ENCODE peak calls at places on chromosomes 2 and 18, in six cellular contexts. One of them, this sample, is unnamed.

GRCh38 chr2:218536804-218537494 is 31.2 kb downstream of the USP37 start:
- DNase-seq in NCI-H2081: no peak
- DNase-seq in GM13977: no peak
- DNase-seq in T follicular helper cell: no peak
- DNase-seq in NCI-H774: no peak
- DNase-seq in epithelial cell of esophagus: peak; percentile 46
- DNase-seq in this sample: no peak

GRCh38 chr18:53375641-53376040 is 848.8 kb downstream of the MBD2 start:
- DNase-seq in NCI-H2081: peak; percentile 6
- DNase-seq in GM13977: no peak
- DNase-seq in T follicular helper cell: no peak
- DNase-seq in NCI-H774: peak; percentile 67
- DNase-seq in epithelial cell of esophagus: no peak
- DNase-seq in this sample: no peak

GRCh38 chr2:135072125-135072997 is 20.3 kb downstream of the RAB3GAP1 start:
- DNase-seq in NCI-H2081: no peak
- DNase-seq in GM13977: no peak
- DNase-seq in T follicular helper cell: no peak
- DNase-seq in NCI-H774: no peak
- DNase-seq in epithelial cell of esophagus: no peak
- DNase-seq in this sample: no peak

GRCh38 chr2:231604101-231604684 is 11.5 kb downstream of the TEX44 start:
- DNase-seq in NCI-H2081: peak; percentile 71
- DNase-seq in GM13977: peak; percentile 79
- DNase-seq in T follicular helper cell: no peak
- DNase-seq in NCI-H774: peak; percentile 52
- DNase-seq in epithelial cell of esophagus: peak; percentile 29
- DNase-seq in this sample: peak; percentile 60

GRCh38 chr2:121472465-121472993 is 58.2 kb upstream of the RNU4ATAC start:
- DNase-seq in NCI-H2081: no peak
- DNase-seq in GM13977: no peak
- DNase-seq in T follicular helper cell: no peak
- DNase-seq in NCI-H774: no peak
- DNase-seq in epithelial cell of esophagus: no peak
- DNase-seq in this sample: no peak

GRCh38 chr2:239386872-239387445 is 13.9 kb downstream of the HDAC4 start:
- DNase-seq in NCI-H2081: no peak
- DNase-seq in GM13977: no peak
- DNase-seq in T follicular helper cell: no peak
- DNase-seq in NCI-H774: no peak
- DNase-seq in epithelial cell of esophagus: no peak
- DNase-seq in this sample: no peak

GRCh38 chr2:23349508-23349907 is 35.5 kb upstream of the KLHL29 start:
- DNase-seq in NCI-H2081: no peak
- DNase-seq in GM13977: no peak
- DNase-seq in T follicular helper cell: no peak
- DNase-seq in NCI-H774: no peak
- DNase-seq in epithelial cell of esophagus: no peak
- DNase-seq in this sample: no peak

GRCh38 chr2:101124684-101125366 is 26.4 kb downstream of the TBC1D8 start:
- DNase-seq in NCI-H2081: peak; percentile 26
- DNase-seq in GM13977: no peak
- DNase-seq in T follicular helper cell: no peak
- DNase-seq in NCI-H774: no peak
- DNase-seq in epithelial cell of esophagus: peak; percentile 93
- DNase-seq in this sample: peak; percentile 52

GRCh38 chr2:37378411-37378810 is 34.0 kb downstream of the QPCT start:
- DNase-seq in NCI-H2081: no peak
- DNase-seq in GM13977: no peak
- DNase-seq in T follicular helper cell: no peak
- DNase-seq in NCI-H774: no peak
- DNase-seq in epithelial cell of esophagus: peak; percentile 84
- DNase-seq in this sample: no peak

GRCh38 chr2:99771691-99772333 is 282.0 kb upstream of the REV1 start:
- DNase-seq in NCI-H2081: no peak
- DNase-seq in GM13977: no peak
- DNase-seq in T follicular helper cell: no peak
- DNase-seq in NCI-H774: no peak
- DNase-seq in epithelial cell of esophagus: no peak
- DNase-seq in this sample: no peak

GRCh38 chr18:50839341-50839740 is 19.5 kb upstream of the MRO start:
- DNase-seq in NCI-H2081: no peak
- DNase-seq in GM13977: no peak
- DNase-seq in T follicular helper cell: no peak
- DNase-seq in NCI-H774: no peak
- DNase-seq in epithelial cell of esophagus: no peak
- DNase-seq in this sample: no peak

GRCh38 chr2:98085649-98086048 is 1.3 kb upstream of the VWA3B start:
- DNase-seq in NCI-H2081: no peak
- DNase-seq in GM13977: no peak
- DNase-seq in T follicular helper cell: no peak
- DNase-seq in NCI-H774: no peak
- DNase-seq in epithelial cell of esophagus: no peak
- DNase-seq in this sample: peak; percentile 63

GRCh38 chr2:119192893-119193292 is 30.7 kb upstream of the STEAP3 start:
- DNase-seq in NCI-H2081: no peak
- DNase-seq in GM13977: no peak
- DNase-seq in T follicular helper cell: no peak
- DNase-seq in NCI-H774: no peak
- DNase-seq in epithelial cell of esophagus: no peak
- DNase-seq in this sample: no peak

GRCh38 chr18:60984496-60984895 is 348.7 kb upstream of the CDH20 start:
- DNase-seq in NCI-H2081: no peak
- DNase-seq in GM13977: no peak
- DNase-seq in T follicular helper cell: no peak
- DNase-seq in NCI-H774: no peak
- DNase-seq in epithelial cell of esophagus: no peak
- DNase-seq in this sample: no peak

GRCh38 chr2:36373149-36373880 is 17.7 kb downstream of the CRIM1 start:
- DNase-seq in NCI-H2081: no peak
- DNase-seq in GM13977: no peak
- DNase-seq in T follicular helper cell: no peak
- DNase-seq in NCI-H774: no peak
- DNase-seq in epithelial cell of esophagus: peak; percentile 86
- DNase-seq in this sample: peak; percentile 61

GRCh38 chr2:241465543-241465942 is 42.8 kb downstream of the STK25 start:
- DNase-seq in NCI-H2081: no peak
- DNase-seq in GM13977: no peak
- DNase-seq in T follicular helper cell: no peak
- DNase-seq in NCI-H774: no peak
- DNase-seq in epithelial cell of esophagus: no peak
- DNase-seq in this sample: no peak

GRCh38 chr2:28726177-28726576 is 25.5 kb upstream of the PPP1CB start:
- DNase-seq in NCI-H2081: no peak
- DNase-seq in GM13977: no peak
- DNase-seq in T follicular helper cell: no peak
- DNase-seq in NCI-H774: no peak
- DNase-seq in epithelial cell of esophagus: no peak
- DNase-seq in this sample: no peak

GRCh38 chr18:3675446-3675845 is 225.5 kb downstream of the TGIF1 start:
- DNase-seq in NCI-H2081: no peak
- DNase-seq in GM13977: no peak
- DNase-seq in T follicular helper cell: no peak
- DNase-seq in NCI-H774: no peak
- DNase-seq in epithelial cell of esophagus: peak; percentile 78
- DNase-seq in this sample: no peak

GRCh38 chr2:203905661-203906060 is 30.9 kb upstream of the ICOS start:
- DNase-seq in NCI-H2081: no peak
- DNase-seq in GM13977: no peak
- DNase-seq in T follicular helper cell: no peak
- DNase-seq in NCI-H774: no peak
- DNase-seq in epithelial cell of esophagus: no peak
- DNase-seq in this sample: no peak

GRCh38 chr2:175004730-175004979 is 526 bp downstream of the CHN1 start:
- DNase-seq in NCI-H2081: peak; percentile 64
- DNase-seq in GM13977: peak; percentile 54
- DNase-seq in T follicular helper cell: no peak
- DNase-seq in NCI-H774: no peak
- DNase-seq in epithelial cell of esophagus: no peak
- DNase-seq in this sample: no peak

GRCh38 chr2:151032741-151033152 is 228.9 kb downstream of the RBM43 start:
- DNase-seq in NCI-H2081: no peak
- DNase-seq in GM13977: no peak
- DNase-seq in T follicular helper cell: no peak
- DNase-seq in NCI-H774: no peak
- DNase-seq in epithelial cell of esophagus: peak; percentile 36
- DNase-seq in this sample: no peak

GRCh38 chr2:209579236-209579749 is 155.4 kb downstream of the MAP2 start:
- DNase-seq in NCI-H2081: peak; percentile 91
- DNase-seq in GM13977: no peak
- DNase-seq in T follicular helper cell: no peak
- DNase-seq in NCI-H774: no peak
- DNase-seq in epithelial cell of esophagus: no peak
- DNase-seq in this sample: no peak

GRCh38 chr2:239675856-239676715 is 275.3 kb upstream of the HDAC4 start:
- DNase-seq in NCI-H2081: no peak
- DNase-seq in GM13977: no peak
- DNase-seq in T follicular helper cell: no peak
- DNase-seq in NCI-H774: no peak
- DNase-seq in epithelial cell of esophagus: no peak
- DNase-seq in this sample: no peak

GRCh38 chr2:159290289-159290907 is 3.9 kb upstream of the WDSUB1 start:
- DNase-seq in NCI-H2081: peak; percentile 44
- DNase-seq in GM13977: no peak
- DNase-seq in T follicular helper cell: no peak
- DNase-seq in NCI-H774: no peak
- DNase-seq in epithelial cell of esophagus: peak; percentile 93
- DNase-seq in this sample: peak; percentile 24

GRCh38 chr2:46202453-46202852 is 94.8 kb upstream of the EPAS1 start:
- DNase-seq in NCI-H2081: no peak
- DNase-seq in GM13977: no peak
- DNase-seq in T follicular helper cell: no peak
- DNase-seq in NCI-H774: no peak
- DNase-seq in epithelial cell of esophagus: no peak
- DNase-seq in this sample: no peak

GRCh38 chr2:127035212-127035611 is 71.7 kb downstream of the BIN1 start:
- DNase-seq in NCI-H2081: no peak
- DNase-seq in GM13977: no peak
- DNase-seq in T follicular helper cell: no peak
- DNase-seq in NCI-H774: no peak
- DNase-seq in epithelial cell of esophagus: no peak
- DNase-seq in this sample: no peak

GRCh38 chr2:217054791-217055190 is 194.9 kb upstream of the TNP1 start:
- DNase-seq in NCI-H2081: peak; percentile 43
- DNase-seq in GM13977: no peak
- DNase-seq in T follicular helper cell: no peak
- DNase-seq in NCI-H774: no peak
- DNase-seq in epithelial cell of esophagus: no peak
- DNase-seq in this sample: no peak

GRCh38 chr2:162072181-162072702 is 1.8 kb downstream of the DPP4 start:
- DNase-seq in NCI-H2081: no peak
- DNase-seq in GM13977: peak; percentile 57
- DNase-seq in T follicular helper cell: no peak
- DNase-seq in NCI-H774: no peak
- DNase-seq in epithelial cell of esophagus: peak; percentile 30
- DNase-seq in this sample: no peak

GRCh38 chr2:27069436-27069835 is 2.0 kb downstream of the OST4 start:
- DNase-seq in NCI-H2081: no peak
- DNase-seq in GM13977: no peak
- DNase-seq in T follicular helper cell: no peak
- DNase-seq in NCI-H774: no peak
- DNase-seq in epithelial cell of esophagus: no peak
- DNase-seq in this sample: no peak

GRCh38 chr2:42084231-42084671 is 36.4 kb downstream of the PKDCC start:
- DNase-seq in NCI-H2081: no peak
- DNase-seq in GM13977: no peak
- DNase-seq in T follicular helper cell: no peak
- DNase-seq in NCI-H774: no peak
- DNase-seq in epithelial cell of esophagus: no peak
- DNase-seq in this sample: peak; percentile 72

This sample was measured in colonic mucosa.